ENCODE peak calls at places on chromosomes 1 and 21, in seven cellular contexts. J is GM19239; I is OCI-M1; G is choroid plexus epithelial cell; L is activated CD4-positive, alpha-beta T cell treated with anti-CD3 and anti-CD28 coated beads, Interleukin-2, amount 50 U/mL, for 1 hour; U is activated CD8-positive, alpha-beta memory T cell treated with anti-CD3 and anti-CD28 coated beads, Interleukin-2, amount 50 U/mL, for 48 hours; A is NCI-H774. F is an unnamed sample.

GRCh38 chr1:70847013-70847412 is 200.6 kb downstream of the PTGER3 start:
- DNase-seq in U (no peak), I (no peak), G (no peak), A (no peak), L (no peak), J (no peak), F (no peak)

GRCh38 chr1:27447399-27447798 is 42.6 kb downstream of the WASF2 start:
- DNase-seq in L (no peak), I (no peak), U (no peak), J (no peak), G (no peak), A (no peak), F (no peak)

GRCh38 chr1:7010534-7011200 is 225.4 kb downstream of the CAMTA1 start:
- DNase-seq in L (no peak), U (no peak), G (no peak), J (no peak), A (no peak), I (no peak), F (no peak)

GRCh38 chr1:1614204-1614953 is 921 bp upstream of the MIB2 start:
- DNase-seq in G (peak), L (peak), J (no peak), A (no peak), I (peak), U (no peak), F (no peak)

GRCh38 chr1:198849108-198849507 is 210.3 kb downstream of the PTPRC start:
- DNase-seq in L (no peak), U (no peak), J (no peak), G (no peak), A (no peak), I (no peak), F (no peak)

GRCh38 chr1:165492845-165493244 is 47.9 kb upstream of the RXRG start:
- DNase-seq in I (no peak), L (no peak), J (no peak), A (no peak), U (no peak), G (no peak), F (no peak)

GRCh38 chr21:44581158-44581557 is 754 bp upstream of the KRTAP10-5 start:
- DNase-seq in I (no peak), U (no peak), A (no peak), J (no peak), G (no peak), L (no peak), F (no peak)

GRCh38 chr1:24481843-24482610 is 20.6 kb upstream of the RCAN3 start:
- DNase-seq in I (no peak), J (no peak), U (no peak), G (no peak), L (peak), A (no peak), F (peak)

F was measured in activated gamma-delta T cell treated with Interleukin-2 at 50 U/mL for 16 hours.